ENCODE peak calls at places on chromosomes 11 and 22, in ten cellular contexts. Z, M, C, I, G, S, K, P, J and B are unnamed samples.

GRCh38 chr11:102469196-102469821 is 16.7 kb upstream of the TMEM123 start:
- DNase-seq in I (no peak), M (no peak), C (peak; percentile 72), P (no peak), S (peak; percentile 85), K (no peak), J (no peak), Z (peak; percentile 37), G (no peak), B (no peak)

GRCh38 chr11:69642913-69643632 is 2.1 kb downstream of the CCND1 start:
- DNase-seq in P (no peak), K (peak; percentile 85), G (peak; percentile 81), I (peak; percentile 87), Z (peak; percentile 71), C (peak; percentile 86), M (peak; percentile 92), S (peak; percentile 77), J (peak; percentile 76), B (peak; percentile 86)

GRCh38 chr22:47173535-47174021 is 411.1 kb downstream of the TBC1D22A start:
- DNase-seq in C (peak; percentile 48), I (peak; percentile 45), J (no peak), G (no peak), K (no peak), M (no peak), P (no peak), S (no peak), Z (no peak), B (peak; percentile 3)

GRCh38 chr11:3002871-3003270 is 10.7 kb upstream of the NAP1L4 start:
- DNase-seq in Z (no peak), J (no peak), S (no peak), M (no peak), I (peak; percentile 65), K (no peak), G (no peak), P (no peak), C (peak; percentile 60), B (no peak)

GRCh38 chr11:99865951-99866350 is 821.1 kb upstream of the ARHGAP42 start:
- DNase-seq in I (no peak), C (no peak), P (no peak), M (no peak), J (no peak), G (no peak), K (no peak), S (no peak), Z (no peak), B (no peak)

GRCh38 chr11:27963370-27963769 is 144.6 kb downstream of the KIF18A start:
- DNase-seq in K (no peak), C (no peak), M (no peak), P (no peak), I (no peak), Z (no peak), J (no peak), G (no peak), S (no peak), B (no peak)

GRCh38 chr11:117993988-117994741 is 8.0 kb downstream of the IL10RA start:
- DNase-seq in P (no peak), K (no peak), C (peak; percentile 75), J (no peak), I (no peak), S (no peak), Z (no peak), M (no peak), G (no peak), B (no peak)

GRCh38 chr22:46052801-46053562 is 76.0 kb upstream of the WNT7B start:
- DNase-seq in P (no peak), K (peak; percentile 80), G (no peak), Z (peak; percentile 37), M (no peak), C (peak; percentile 78), S (peak; percentile 58), J (no peak), I (peak; percentile 83), B (peak; percentile 69)

GRCh38 chr22:42340695-42341383 is 70.4 kb upstream of the TCF20 start:
- DNase-seq in K (no peak), C (peak; percentile 81), Z (no peak), M (no peak), J (no peak), P (no peak), G (no peak), S (no peak), I (no peak), B (no peak)

GRCh38 chr22:45883811-45884170 is 93.2 kb downstream of the WNT7B start:
- DNase-seq in S (no peak), C (peak; percentile 25), K (no peak), Z (no peak), P (no peak), I (peak; percentile 44), M (no peak), J (no peak), G (no peak), B (no peak)

GRCh38 chr11:32333335-32333991 is 101.9 kb downstream of the WT1 start:
- DNase-seq in G (no peak), K (peak; percentile 63), S (peak; percentile 28), Z (peak; percentile 19), C (peak; percentile 72), J (peak; percentile 51), M (peak; percentile 25), I (peak; percentile 80), P (peak; percentile 38), B (peak; percentile 55)

DNA sequence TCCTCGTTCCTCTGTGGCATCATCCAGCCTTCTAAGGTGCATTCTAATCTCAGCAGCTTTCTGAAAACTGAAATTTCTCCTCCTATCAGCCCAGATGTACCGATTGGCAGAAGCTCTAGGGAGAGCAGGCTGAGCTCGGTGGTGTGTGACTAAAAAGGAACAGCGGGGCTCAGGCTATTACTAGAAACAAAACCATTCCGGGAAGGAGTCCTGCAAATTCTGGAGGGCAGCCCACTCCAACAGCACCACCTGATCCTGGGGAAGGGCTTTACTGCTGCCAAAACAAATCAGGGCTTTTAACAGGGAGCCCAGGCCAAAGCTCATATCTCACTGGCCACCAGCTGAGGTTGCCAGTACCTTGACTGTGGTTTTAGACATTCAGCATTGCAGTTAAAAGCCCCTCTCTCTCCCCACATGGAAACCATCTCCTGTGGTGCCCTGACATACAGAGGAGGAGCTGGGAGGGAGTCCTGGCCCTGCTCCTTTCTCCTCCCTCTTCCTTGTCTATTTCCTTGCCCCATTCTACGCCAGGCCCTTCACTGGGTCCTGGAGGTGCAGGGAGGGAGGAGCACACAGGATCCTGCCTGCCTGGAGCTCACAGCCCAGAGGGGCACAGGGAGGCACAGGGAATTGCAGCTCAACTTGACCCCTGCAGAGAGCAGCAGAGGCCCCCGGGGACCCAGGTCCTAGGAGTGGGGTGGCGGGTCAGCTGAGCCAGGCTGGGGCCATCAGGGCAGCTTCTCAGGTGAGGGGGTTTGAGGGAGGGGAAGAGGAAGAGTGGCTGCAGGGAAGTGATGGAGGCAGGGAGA is 889 bp downstream of the PLAAT4 start:
- DNase-seq in M (no peak), P (no peak), S (peak; percentile 8), K (peak; percentile 86), Z (peak; percentile 67), J (peak; percentile 83), G (no peak), I (no peak), C (peak; percentile 92), B (peak; percentile 44)
- TF ChIP-seq POLR2AphosphoS5 in M (no peak), P (no peak), S (no peak), K (peak; percentile 65), Z (peak; percentile 27), J (peak; percentile 87), G (no peak), I (no peak), C (peak; percentile 75), B (no peak)

DNA sequence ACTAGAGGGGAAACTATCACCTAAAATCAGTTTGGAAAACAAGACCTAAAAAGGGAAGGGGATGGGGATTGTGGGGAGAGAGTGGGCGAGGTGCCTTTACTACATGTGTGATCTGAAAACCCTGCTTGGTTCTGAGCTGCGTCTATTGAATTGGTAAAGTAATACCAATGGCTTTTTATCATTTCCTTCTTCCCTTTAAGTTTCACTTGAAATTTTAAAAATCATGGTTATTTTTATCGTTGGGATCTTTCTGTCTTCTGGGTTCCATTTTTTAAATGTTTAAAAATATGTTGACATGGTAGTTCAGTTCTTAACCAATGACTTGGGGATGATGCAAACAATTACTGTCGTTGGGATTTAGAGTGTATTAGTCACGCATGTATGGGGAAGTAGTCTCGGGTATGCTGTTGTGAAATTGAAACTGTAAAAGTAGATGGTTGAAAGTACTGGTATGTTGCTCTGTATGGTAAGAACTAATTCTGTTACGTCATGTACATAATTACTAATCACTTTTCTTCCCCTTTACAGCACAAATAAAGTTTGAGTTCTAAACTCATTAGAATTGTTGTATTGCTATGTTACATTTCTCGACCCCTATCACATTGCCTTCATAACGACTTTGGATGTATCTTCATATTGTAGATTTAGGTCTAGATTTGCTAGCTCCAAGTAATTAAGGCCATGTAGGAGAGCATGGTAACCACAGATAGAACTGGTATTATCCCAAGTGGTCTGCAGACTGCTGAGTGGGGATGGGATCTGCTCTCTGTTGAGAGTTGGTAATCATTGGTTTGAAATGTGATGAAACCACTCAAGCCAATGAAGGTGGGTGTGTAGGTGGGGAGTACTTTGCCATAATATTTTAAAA is 3.6 kb downstream of the NEAT1 start:
- DNase-seq in P (no peak), K (peak; percentile 40), M (no peak), S (peak; percentile 70), Z (no peak), I (peak; percentile 70), C (peak; percentile 52), G (no peak), J (no peak), B (peak; percentile 60)
- TF ChIP-seq POLR2A in P (no peak), K (no peak), M (peak; percentile 67), S (no peak), Z (peak; percentile 6), I (peak; percentile 6), C (peak; percentile 47), G (peak; percentile 65), J (no peak), B (peak; percentile 43)

GRCh38 chr11:1760351-1761109 is 3.2 kb downstream of the CTSD start:
- DNase-seq in M (no peak), G (no peak), J (no peak), S (peak; percentile 40), C (peak; percentile 92), K (peak; percentile 86), Z (no peak), P (no peak), I (no peak), B (peak; percentile 71)
- TF ChIP-seq POLR2AphosphoS5 in M (no peak), G (no peak), J (no peak), S (no peak), C (peak; percentile 72), K (peak; percentile 23), Z (peak; percentile 87), P (no peak), I (no peak), B (peak; percentile 47)

DNA sequence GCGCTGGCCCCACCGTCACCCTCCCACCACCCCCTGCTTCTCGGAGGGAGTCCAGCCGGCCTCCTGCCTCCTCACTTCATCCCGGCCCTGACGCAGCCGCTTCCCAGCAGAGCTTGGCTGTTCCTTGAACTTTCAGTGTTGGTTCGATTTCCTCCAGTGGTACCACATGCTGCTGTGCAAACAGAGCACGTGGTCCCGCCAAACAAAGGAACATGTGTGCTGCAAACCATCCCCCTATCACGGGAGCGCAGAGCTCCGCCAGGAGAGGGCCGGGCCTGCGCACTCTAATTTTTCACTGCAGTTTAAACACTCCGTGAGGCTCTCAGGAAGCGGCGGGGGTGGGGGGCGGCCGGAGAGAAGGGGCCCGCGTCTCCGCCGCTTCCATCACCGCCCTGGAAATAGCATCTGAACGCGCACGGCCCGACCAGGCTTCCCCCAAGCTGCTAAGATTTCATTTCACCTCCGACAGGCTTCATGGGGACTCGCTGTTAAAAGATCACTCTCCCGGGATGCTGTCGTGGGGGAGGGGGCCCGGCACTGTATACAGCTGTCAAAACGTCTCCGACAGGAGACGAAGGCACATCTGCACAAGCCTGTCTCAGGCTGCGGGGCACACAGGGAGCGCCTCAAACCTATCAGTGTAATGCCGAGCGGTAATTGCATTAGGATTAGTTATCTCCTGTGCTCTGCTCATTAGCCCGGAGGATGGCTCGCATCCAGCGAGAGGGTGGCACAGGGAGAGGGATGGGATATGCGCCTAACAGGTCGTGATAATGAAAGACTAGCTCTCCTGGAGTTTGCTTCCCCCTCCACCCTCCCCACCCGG is 269.9 kb upstream of the SORL1-AS1 start:
- DNase-seq in I (peak; percentile 83), K (peak; percentile 40), J (peak; percentile 42), S (peak; percentile 94), M (no peak), G (no peak), P (peak; percentile 33), C (peak; percentile 97), Z (peak; percentile 83), B (peak; percentile 47)
- TF ChIP-seq POLR2A in I (no peak), K (no peak), J (no peak), S (no peak), M (no peak), G (no peak), P (peak; percentile 37), C (peak; percentile 59), Z (peak; percentile 47), B (peak; percentile 41)